ENCODE peak calls at places on chromosome 18, in four cellular contexts. One of them, this sample, is unnamed.

GRCh38 chr18:21740724-21741510 is at the start of gene MIB1:
- DNase-seq in CD4-positive, alpha-beta T cell: peak
- DNase-seq in heart left ventricle: peak
- DNase-seq in tibial nerve: no peak
- DNase-seq in this sample: no peak

GRCh38 chr18:22985250-22985649 is 52.1 kb downstream of the RBBP8 start:
- DNase-seq in CD4-positive, alpha-beta T cell: no peak
- DNase-seq in heart left ventricle: no peak
- DNase-seq in tibial nerve: no peak
- DNase-seq in this sample: no peak

GRCh38 chr18:6920099-6920955 is 190.8 kb downstream of the ARHGAP28 start:
- DNase-seq in CD4-positive, alpha-beta T cell: no peak
- DNase-seq in heart left ventricle: no peak
- DNase-seq in tibial nerve: peak
- DNase-seq in this sample: no peak

GRCh38 chr18:32358075-32358474 is 112.6 kb downstream of the GAREM1 start:
- DNase-seq in CD4-positive, alpha-beta T cell: no peak
- DNase-seq in heart left ventricle: no peak
- DNase-seq in tibial nerve: no peak
- DNase-seq in this sample: no peak

GRCh38 chr18:5890261-5890605 is 5.1 kb downstream of the TMEM200C start:
- DNase-seq in CD4-positive, alpha-beta T cell: no peak
- DNase-seq in heart left ventricle: peak
- DNase-seq in tibial nerve: no peak
- DNase-seq in this sample: no peak

GRCh38 chr18:52716926-52717325 is 376.9 kb downstream of the DCC start:
- DNase-seq in CD4-positive, alpha-beta T cell: no peak
- DNase-seq in heart left ventricle: no peak
- DNase-seq in tibial nerve: no peak
- DNase-seq in this sample: no peak

GRCh38 chr18:68714356-68714706 is 577 bp downstream of the TMX3 start:
- DNase-seq in CD4-positive, alpha-beta T cell: no peak
- DNase-seq in heart left ventricle: no peak
- DNase-seq in tibial nerve: no peak
- DNase-seq in this sample: no peak

GRCh38 chr18:41647914-41648313 is 307.1 kb upstream of the PIK3C3 start:
- DNase-seq in CD4-positive, alpha-beta T cell: no peak
- DNase-seq in heart left ventricle: no peak
- DNase-seq in tibial nerve: no peak
- DNase-seq in this sample: no peak

GRCh38 chr18:11320981-11321380 is 171.6 kb upstream of the PIEZO2 start:
- DNase-seq in CD4-positive, alpha-beta T cell: no peak
- DNase-seq in heart left ventricle: no peak
- DNase-seq in tibial nerve: no peak
- DNase-seq in this sample: no peak

DNA sequence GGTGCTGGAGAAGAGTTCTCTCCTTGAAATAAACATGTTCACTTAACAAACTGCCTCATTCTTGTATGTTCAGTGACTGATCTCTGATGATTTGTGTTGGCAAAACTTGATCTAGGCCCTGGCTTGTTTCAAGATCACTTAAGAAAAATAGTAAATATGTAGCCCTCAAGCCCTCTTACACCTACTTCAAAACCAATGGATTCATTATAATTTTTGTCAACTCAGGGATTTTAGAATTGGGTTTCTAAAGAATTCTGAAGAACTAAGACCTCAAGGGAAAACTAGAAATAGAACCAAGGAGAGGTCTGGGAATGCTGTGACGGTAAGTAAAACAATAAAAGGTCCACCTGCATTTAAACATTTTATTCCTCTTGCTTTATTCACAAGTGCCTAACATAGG is 1731.6 kb upstream of the CELF4 start:
- DNase-seq in CD4-positive, alpha-beta T cell: no peak
- DNase-seq in heart left ventricle: no peak
- DNase-seq in tibial nerve: no peak
- DNase-seq in this sample: no peak
- TF ChIP-seq CTCF in CD4-positive, alpha-beta T cell: no peak
- TF ChIP-seq CTCF in heart left ventricle: no peak
- TF ChIP-seq CTCF in tibial nerve: no peak
- TF ChIP-seq CTCF in this sample: no peak

DNA sequence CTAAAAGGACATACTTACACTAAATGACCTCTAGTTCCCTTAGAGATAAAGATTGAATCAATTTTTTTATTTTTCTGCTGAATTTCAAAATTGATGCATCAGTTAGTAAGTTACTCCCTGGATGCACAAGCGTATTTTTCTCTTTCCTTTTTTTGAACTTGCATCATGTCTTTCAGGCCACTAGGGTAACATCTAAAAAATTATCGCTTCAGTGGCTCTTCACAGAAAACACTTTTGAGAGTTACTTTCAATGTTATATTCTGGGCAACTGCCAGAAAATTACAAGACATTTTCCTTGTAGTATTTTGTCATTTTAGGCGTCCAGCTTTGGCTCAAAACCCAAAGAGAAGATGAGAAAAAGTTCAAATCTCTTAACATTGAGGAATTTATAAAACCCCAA is 59.8 kb downstream of the DSEL start:
- DNase-seq in CD4-positive, alpha-beta T cell: no peak
- DNase-seq in heart left ventricle: no peak
- DNase-seq in tibial nerve: no peak
- DNase-seq in this sample: no peak
- TF ChIP-seq CTCF in CD4-positive, alpha-beta T cell: no peak
- TF ChIP-seq CTCF in heart left ventricle: no peak
- TF ChIP-seq CTCF in tibial nerve: no peak
- TF ChIP-seq CTCF in this sample: no peak

GRCh38 chr18:76130845-76131244 is 364.2 kb downstream of the ZNF516 start:
- DNase-seq in CD4-positive, alpha-beta T cell: no peak
- DNase-seq in heart left ventricle: no peak
- DNase-seq in tibial nerve: peak
- DNase-seq in this sample: no peak

GRCh38 chr18:76131738-76132137 is 363.3 kb downstream of the ZNF516 start:
- DNase-seq in CD4-positive, alpha-beta T cell: no peak
- DNase-seq in heart left ventricle: no peak
- DNase-seq in tibial nerve: no peak
- DNase-seq in this sample: no peak

GRCh38 chr18:76121049-76121448 is 374.0 kb downstream of the ZNF516 start:
- DNase-seq in CD4-positive, alpha-beta T cell: no peak
- DNase-seq in heart left ventricle: no peak
- DNase-seq in tibial nerve: no peak
- DNase-seq in this sample: no peak

DNA sequence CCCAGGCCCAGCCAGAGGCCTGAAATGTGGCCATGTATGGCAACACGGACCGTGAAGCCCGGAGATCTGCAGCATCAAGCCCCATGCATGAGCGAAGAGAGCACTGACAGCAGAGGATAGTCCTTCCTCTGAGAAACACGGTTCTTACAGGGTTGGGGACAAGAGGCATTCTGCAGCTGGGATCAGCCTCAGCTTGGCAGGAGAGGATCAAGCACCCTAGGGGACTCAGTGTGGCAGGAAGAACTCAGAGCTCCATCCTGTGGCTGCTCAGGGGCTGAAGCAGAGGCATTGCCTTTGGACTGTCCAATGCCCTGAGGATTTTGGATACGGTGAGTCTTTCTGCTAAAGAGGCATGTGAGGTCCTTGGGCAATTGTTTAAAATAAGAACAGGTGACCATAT is 368.7 kb downstream of the ZNF516 start:
- DNase-seq in CD4-positive, alpha-beta T cell: no peak
- DNase-seq in heart left ventricle: peak
- DNase-seq in tibial nerve: no peak
- DNase-seq in this sample: no peak
- TF ChIP-seq CTCF in CD4-positive, alpha-beta T cell: no peak
- TF ChIP-seq CTCF in heart left ventricle: no peak
- TF ChIP-seq CTCF in tibial nerve: no peak
- TF ChIP-seq CTCF in this sample: peak

DNA sequence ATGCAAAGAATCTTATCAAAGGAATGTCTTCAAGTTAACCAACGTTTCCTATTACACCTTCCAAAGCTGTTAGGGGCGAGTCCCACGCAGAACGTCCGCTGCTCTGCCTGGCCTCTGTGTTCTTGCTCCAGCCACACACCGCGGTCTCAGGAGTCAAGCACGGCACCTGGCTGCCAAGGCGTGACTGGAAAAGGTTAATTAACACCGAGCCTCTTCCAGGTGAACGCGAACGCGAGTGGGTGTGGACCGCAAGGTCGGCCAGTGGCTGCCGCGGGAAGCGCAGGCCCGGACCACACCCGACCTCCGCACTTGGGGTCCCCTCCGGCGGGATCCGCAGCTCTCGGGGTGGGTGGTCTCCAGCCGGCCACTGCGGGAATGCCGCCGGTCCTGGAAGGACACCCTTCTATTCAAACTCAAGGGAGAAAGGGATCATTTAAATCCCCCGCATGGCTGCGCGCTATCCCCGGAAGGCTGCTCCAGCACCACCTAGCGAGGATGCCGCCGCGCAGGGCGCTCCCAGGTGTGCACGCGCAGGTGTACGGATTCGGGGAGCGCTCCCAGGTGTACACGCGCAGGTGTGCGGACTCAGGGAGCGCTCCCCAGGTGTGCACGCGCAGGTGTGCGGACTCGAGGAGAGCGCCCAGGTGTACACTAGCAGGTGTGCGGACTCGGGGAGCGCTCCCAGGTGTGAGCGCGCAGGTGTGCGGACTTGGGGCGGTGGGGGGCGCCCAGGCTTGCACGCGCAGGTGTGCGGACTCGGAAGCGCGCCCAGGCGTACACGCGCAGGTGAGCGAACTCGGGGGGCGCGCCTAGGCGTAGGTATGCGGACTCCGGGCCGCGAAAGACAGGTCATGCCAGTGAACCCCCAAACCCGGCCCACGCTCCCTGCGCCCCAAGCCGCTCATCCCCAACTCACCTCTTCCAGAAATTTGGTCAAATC is 662 bp downstream of the CYB5A start:
- DNase-seq in CD4-positive, alpha-beta T cell: no peak
- DNase-seq in heart left ventricle: peak
- DNase-seq in tibial nerve: no peak
- DNase-seq in this sample: no peak
- TF ChIP-seq CTCF in CD4-positive, alpha-beta T cell: peak
- TF ChIP-seq CTCF in heart left ventricle: no peak
- TF ChIP-seq CTCF in tibial nerve: peak
- TF ChIP-seq CTCF in this sample: no peak

DNA sequence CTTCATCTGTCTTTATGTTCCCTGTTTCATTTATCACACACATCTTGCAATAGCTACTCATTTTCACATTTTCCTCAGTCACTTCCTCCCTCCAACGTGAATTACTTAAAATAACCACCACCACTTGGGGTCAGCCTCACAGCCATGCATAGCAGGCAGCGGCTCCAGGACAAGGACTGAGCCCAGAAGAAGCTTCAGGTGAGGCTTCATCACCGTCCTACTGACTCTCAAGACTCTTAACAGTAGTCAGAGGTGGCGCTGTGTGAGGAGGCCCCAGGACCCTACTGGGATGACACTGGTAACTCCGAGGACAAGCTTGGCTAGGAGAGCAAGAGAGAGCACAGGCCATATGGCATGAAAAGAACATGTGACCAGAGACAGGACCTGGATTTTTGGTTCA is 15.5 kb upstream of the ST8SIA5 start:
- DNase-seq in CD4-positive, alpha-beta T cell: no peak
- DNase-seq in heart left ventricle: no peak
- DNase-seq in tibial nerve: no peak
- DNase-seq in this sample: no peak
- TF ChIP-seq CTCF in CD4-positive, alpha-beta T cell: no peak
- TF ChIP-seq CTCF in heart left ventricle: no peak
- TF ChIP-seq CTCF in tibial nerve: no peak
- TF ChIP-seq CTCF in this sample: no peak

GRCh38 chr18:74291771-74292540 is at the start of gene CYB5A:
- DNase-seq in CD4-positive, alpha-beta T cell: peak
- DNase-seq in heart left ventricle: peak
- DNase-seq in tibial nerve: peak
- DNase-seq in this sample: peak
- TF ChIP-seq CTCF in CD4-positive, alpha-beta T cell: peak
- TF ChIP-seq CTCF in heart left ventricle: no peak
- TF ChIP-seq CTCF in tibial nerve: no peak
- TF ChIP-seq CTCF in this sample: no peak

GRCh38 chr18:57922885-57923284 is 119.8 kb upstream of the ATP8B1 start:
- DNase-seq in CD4-positive, alpha-beta T cell: no peak
- DNase-seq in heart left ventricle: no peak
- DNase-seq in tibial nerve: no peak
- DNase-seq in this sample: no peak
- TF ChIP-seq CTCF in CD4-positive, alpha-beta T cell: no peak
- TF ChIP-seq CTCF in heart left ventricle: no peak
- TF ChIP-seq CTCF in tibial nerve: no peak
- TF ChIP-seq CTCF in this sample: no peak